ENCODE peak calls at places on chromosomes 7 and 10, in six cellular contexts. U is neural progenitor cell, N is MM.1S, S is hepatocyte, R is PC-3, O is OCI-LY7. Y is an unnamed sample.

GRCh38 chr7:140506788-140507464 is 27.6 kb upstream of the MKRN1 start:
- DNase-seq in N (peak), O (no peak), R (no peak), U (peak), S (peak), Y (no peak)

GRCh38 chr10:126461289-126461688 is 73.0 kb upstream of the ADAM12 start:
- DNase-seq in O (no peak), N (no peak), U (no peak), R (no peak), S (no peak), Y (no peak)

GRCh38 chr7:150845471-150845870 is 6.8 kb upstream of the AOC1 start:
- DNase-seq in O (no peak), S (peak), U (peak), N (no peak), R (no peak), Y (peak)

GRCh38 chr7:16644987-16645592 is 464 bp downstream of the ANKMY2 start:
- DNase-seq in U (peak), O (peak), R (no peak), N (no peak), S (no peak), Y (peak)

GRCh38 chr10:21975378-21975990 is 28.0 kb downstream of the DNAJC1 start:
- DNase-seq in N (no peak), O (no peak), U (peak), S (no peak), R (no peak), Y (peak)

GRCh38 chr7:105677803-105678583 is 96.7 kb upstream of the EFCAB10 start:
- DNase-seq in S (no peak), U (no peak), N (no peak), O (peak), R (no peak), Y (no peak)

GRCh38 chr7:36370046-36370445 is 19.6 kb upstream of the ANLN start:
- DNase-seq in O (no peak), R (no peak), S (no peak), U (no peak), N (no peak), Y (no peak)

GRCh38 chr7:151743481-151743983 is 133.4 kb downstream of the PRKAG2 start:
- DNase-seq in O (no peak), R (no peak), U (no peak), N (no peak), S (no peak), Y (no peak)

GRCh38 chr10:67801118-67801517 is 36.9 kb downstream of the DNAJC12 start:
- DNase-seq in R (no peak), N (no peak), U (no peak), O (no peak), S (no peak), Y (no peak)

GRCh38 chr10:79435271-79436065 is 10.0 kb downstream of the ZCCHC24 start:
- DNase-seq in N (no peak), U (peak), R (peak), S (no peak), O (no peak), Y (no peak)

GRCh38 chr10:79437111-79437814 is 8.2 kb downstream of the ZCCHC24 start:
- DNase-seq in U (no peak), S (no peak), R (peak), O (no peak), N (no peak), Y (no peak)

GRCh38 chr10:79436066-79436849 is 9.2 kb downstream of the ZCCHC24 start:
- DNase-seq in N (no peak), O (no peak), U (no peak), R (no peak), S (no peak), Y (no peak)

GRCh38 chr10:79438021-79438698 is 7.3 kb downstream of the ZCCHC24 start:
- DNase-seq in N (no peak), S (no peak), U (no peak), O (no peak), R (peak), Y (no peak)

DNA sequence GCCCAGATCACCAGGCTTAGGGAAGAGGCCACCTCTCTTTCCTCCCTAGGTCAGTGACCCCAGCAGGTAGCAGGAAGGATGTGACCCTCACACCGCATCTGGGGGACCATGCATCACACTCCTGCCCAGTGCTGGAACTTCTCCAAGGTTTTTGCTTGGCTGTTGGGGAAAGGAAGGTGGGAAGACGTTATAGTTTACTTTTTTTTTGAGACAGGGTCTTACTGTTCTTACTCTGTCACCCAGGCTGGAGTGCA is 8.6 kb downstream of the ZCCHC24 start:
- DNase-seq in R (no peak), U (no peak), S (no peak), N (no peak), O (no peak), Y (no peak)
- TF ChIP-seq EZH2phosphoT487 in R (no peak), U (no peak), S (no peak), N (no peak), O (no peak), Y (no peak)

DNA sequence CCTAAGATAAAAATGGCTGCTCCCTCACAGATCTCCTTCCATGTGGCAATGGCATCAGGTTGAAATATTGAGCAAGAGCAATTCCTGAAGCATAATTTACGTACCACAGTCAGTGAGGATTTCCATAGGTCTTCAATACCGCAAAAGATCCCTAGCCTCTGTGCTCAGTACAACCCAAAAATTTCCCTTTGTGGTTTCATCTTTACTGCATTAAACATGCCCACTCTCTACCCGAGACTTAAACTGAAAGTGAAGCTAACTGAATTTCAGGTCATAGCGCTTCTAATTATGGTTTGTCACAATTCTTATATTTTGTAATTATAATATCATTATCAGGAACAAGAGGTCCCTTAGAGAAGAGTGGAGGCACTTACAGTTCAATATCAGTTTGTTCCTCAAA is 1071.1 kb downstream of the XPNPEP1 start:
- DNase-seq in R (no peak), S (no peak), U (no peak), N (peak), O (no peak), Y (no peak)
- TF ChIP-seq EZH2phosphoT487 in R (no peak), S (no peak), U (no peak), N (no peak), O (no peak), Y (no peak)

DNA sequence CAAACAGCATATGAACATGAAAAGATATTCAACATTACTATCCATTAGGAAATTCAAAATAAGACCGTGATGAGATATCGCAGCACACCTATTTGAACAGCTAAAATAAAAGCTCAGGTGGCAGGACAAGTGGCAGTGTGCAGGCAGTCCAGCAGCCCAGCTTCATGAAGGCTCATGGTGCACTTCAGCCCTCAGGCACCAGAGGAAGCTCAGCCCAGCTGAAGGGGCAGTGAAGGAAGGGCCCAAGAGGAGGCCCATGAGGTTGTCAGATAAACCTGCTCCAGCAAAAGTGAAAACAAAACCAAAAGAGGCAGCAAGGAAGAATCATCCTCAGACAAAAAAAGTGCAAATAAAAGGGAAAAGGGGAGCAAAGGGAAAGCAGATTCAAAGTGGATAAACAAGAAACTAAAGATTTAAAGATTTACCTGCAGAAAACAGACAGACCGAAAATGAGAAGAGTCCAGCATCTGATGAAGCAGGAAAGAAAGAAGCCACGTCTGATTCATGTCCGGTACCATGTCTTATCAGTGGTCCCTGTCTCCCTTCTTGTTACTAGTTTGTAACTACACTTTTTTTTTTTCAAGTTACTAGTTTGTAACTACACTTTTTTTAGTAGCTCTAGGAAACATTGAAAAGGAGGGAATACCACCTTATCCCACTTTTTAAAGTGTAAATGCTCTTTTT is 15.0 kb upstream of the FAM24B start:
- DNase-seq in O (no peak), N (peak), U (no peak), S (no peak), R (no peak), Y (no peak)
- TF ChIP-seq EZH2phosphoT487 in O (no peak), N (no peak), U (no peak), S (no peak), R (no peak), Y (no peak)

DNA sequence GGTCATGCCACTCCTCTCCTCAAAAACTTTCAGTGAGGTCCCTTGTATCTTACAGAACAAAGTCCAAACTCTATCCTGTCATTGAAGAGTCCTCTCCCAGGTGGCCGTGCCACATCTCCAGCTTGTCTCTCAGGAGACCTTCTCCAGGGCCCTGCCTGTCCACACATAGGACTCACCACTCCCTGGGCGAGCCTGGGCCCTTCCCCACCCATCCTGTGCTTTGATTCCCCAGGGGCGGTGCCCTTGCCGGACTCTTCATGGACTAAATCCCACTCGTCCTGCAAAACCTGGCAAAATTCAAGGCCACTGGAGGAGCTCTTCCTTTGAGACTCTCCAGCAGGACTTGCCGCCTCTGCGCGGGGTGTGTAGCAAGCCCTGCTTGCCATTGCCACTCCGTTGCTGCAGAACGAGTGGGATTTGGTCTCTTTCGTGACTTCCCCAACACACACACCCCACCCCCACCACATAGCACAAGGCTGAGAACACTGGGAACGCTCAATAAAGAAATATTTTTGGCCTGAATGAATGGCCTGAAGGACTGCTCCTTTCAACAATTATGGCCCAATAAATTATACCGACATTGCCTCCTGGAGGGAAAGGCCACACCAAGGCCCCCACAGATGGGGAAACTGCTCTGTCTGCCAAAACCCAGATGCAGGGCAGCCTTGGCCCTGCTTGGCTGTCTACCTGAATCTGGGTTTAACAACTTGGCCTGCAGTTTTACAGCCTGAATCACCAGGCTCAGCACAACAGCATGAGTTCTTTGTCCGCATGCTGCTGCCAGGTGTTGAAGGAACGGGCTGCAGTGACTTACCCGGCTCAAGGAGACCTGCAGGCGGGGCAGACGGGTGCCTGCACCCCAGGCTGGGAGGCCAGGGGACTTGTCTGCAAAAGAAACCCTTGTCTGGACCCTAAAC is 72.8 kb upstream of the KAT6B start:
- DNase-seq in R (peak), S (peak), N (no peak), U (no peak), O (no peak), Y (no peak)
- TF ChIP-seq EZH2phosphoT487 in R (no peak), S (no peak), N (no peak), U (no peak), O (no peak), Y (no peak)

GRCh38 chr7:69864822-69865221 is 266.5 kb downstream of the AUTS2 start:
- DNase-seq in U (no peak), O (no peak), S (no peak), N (no peak), R (no peak), Y (no peak)
- TF ChIP-seq EZH2phosphoT487 in U (no peak), O (no peak), S (no peak), N (no peak), R (no peak), Y (no peak)

DNA sequence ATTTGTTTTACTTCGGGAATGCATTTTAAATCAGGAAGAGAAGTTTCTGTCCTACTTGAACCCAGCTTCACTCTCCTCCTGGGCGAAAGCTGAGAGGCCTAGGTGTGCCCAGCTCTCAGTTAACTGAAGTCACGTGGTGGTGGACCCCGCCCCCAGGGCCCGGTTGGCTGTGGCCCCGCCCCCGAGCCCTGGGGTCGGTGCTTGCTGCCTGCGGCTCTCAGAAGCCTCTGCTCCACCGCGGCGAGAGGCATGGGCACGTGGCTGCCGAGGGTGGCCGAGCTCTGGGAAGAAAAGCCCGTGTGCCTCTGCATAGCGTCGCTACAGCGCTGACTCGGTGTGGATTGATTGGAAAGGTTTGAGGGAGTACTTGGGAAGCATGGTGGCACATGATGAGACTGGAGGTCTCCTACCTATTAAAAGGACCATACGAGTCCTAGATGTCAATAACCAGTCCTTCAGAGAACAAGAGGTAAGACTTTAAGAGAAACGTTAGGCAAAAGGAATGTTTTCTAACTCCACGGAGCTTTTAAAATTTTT is 34.1 kb downstream of the NET1 start:
- DNase-seq in N (peak), S (peak), U (peak), O (peak), R (peak), Y (no peak)
- TF ChIP-seq EZH2phosphoT487 in N (no peak), S (no peak), U (no peak), O (no peak), R (no peak), Y (no peak)

GRCh38 chr10:351770-352318 is 216.6 kb downstream of the ZMYND11 start:
- DNase-seq in O (no peak), S (no peak), U (no peak), N (no peak), R (no peak), Y (no peak)
- TF ChIP-seq EZH2phosphoT487 in O (no peak), S (no peak), U (no peak), N (no peak), R (no peak), Y (no peak)

Y was measured in SK-N-SH.